ENCODE peak calls at places on chromosomes 2 and 18, in nine cellular contexts. J is testis, I is mammary epithelial cell, G is fibroblast of lung, U is sigmoid colon, S is heart left ventricle, Y is thoracic aorta, T is heart right ventricle, W is kidney. X is an unnamed sample. For H3K4me1, the result is how much of the 10 kb centered on the place peaks cover.

GRCh38 chr2:214127178-214127970 is 283.5 kb upstream of the VWC2L start:
- DNase-seq in J (no peak), I (peak), G (peak), U (no peak), S (no peak), Y (no peak), T (no peak), W (no peak), X (peak)

GRCh38 chr2:30721668-30722647 is 85.3 kb downstream of the CAPN13 start:
- DNase-seq in J (no peak), I (no peak), G (no peak), U (no peak), S (no peak), Y (no peak), T (no peak), W (no peak), X (no peak)

GRCh38 chr2:241136661-241137260 is 12.5 kb downstream of the PASK start:
- DNase-seq in J (no peak), I (no peak), G (no peak), U (peak), S (no peak), Y (no peak), T (no peak), W (peak), X (no peak)

GRCh38 chr18:10027031-10027430 is 113.2 kb downstream of the VAPA start:
- DNase-seq in J (no peak), I (no peak), G (no peak), U (no peak), S (no peak), Y (no peak), T (no peak), W (no peak), X (no peak)

GRCh38 chr2:236954641-236955040 is 131.0 kb upstream of the COPS8 start:
- DNase-seq in J (no peak), I (no peak), G (no peak), U (no peak), S (no peak), Y (no peak), T (no peak), W (no peak), X (no peak)

GRCh38 chr2:142989276-142990204 is 112.1 kb downstream of the KYNU start:
- DNase-seq in J (no peak), I (peak), G (peak), U (no peak), S (no peak), Y (no peak), T (no peak), W (no peak), X (peak)

GRCh38 chr2:70070557-70071268 is 16.6 kb upstream of the PCBP1 start:
- DNase-seq in J (peak), I (peak), G (peak), U (peak), S (peak), Y (no peak), T (peak), W (no peak), X (peak)

GRCh38 chr2:189221811-189222210 is 42.2 kb upstream of the COL5A2 start:
- DNase-seq in J (no peak), I (peak), G (peak), U (no peak), S (no peak), Y (no peak), T (no peak), W (no peak), X (no peak)

GRCh38 chr18:3948958-3949357 is 499.0 kb downstream of the TGIF1 start:
- DNase-seq in J (no peak), I (no peak), G (no peak), U (no peak), S (no peak), Y (no peak), T (no peak), W (no peak), X (no peak)

GRCh38 chr2:110116033-110116710 is 550 bp upstream of the MALL start:
- DNase-seq in J (peak), I (no peak), G (peak), U (no peak), S (peak), Y (no peak), T (no peak), W (peak), X (peak)

GRCh38 chr18:70288851-70289328 is at the start of gene SOCS6:
- DNase-seq in J (peak), I (peak), G (peak), U (peak), S (peak), Y (no peak), T (peak), W (peak), X (peak)

GRCh38 chr2:74947703-74948102 is 10.7 kb upstream of the POLE4 start:
- DNase-seq in J (no peak), I (no peak), G (no peak), U (no peak), S (no peak), Y (no peak), T (no peak), W (no peak), X (no peak)

GRCh38 chr18:55185391-55185790 is 226.1 kb upstream of the CCDC68 start:
- DNase-seq in J (no peak), I (peak), G (peak), U (no peak), S (no peak), Y (no peak), T (no peak), W (no peak), X (no peak)

GRCh38 chr2:61165946-61166345 is 4.0 kb downstream of the C2orf74 start:
- DNase-seq in J (no peak), I (no peak), G (peak), U (no peak), S (no peak), Y (no peak), T (no peak), W (no peak), X (peak)

GRCh38 chr2:188788621-188789020 is 185.6 kb upstream of the COL3A1 start:
- DNase-seq in J (peak), I (peak), G (peak), U (peak), S (peak), Y (peak), T (peak), W (no peak), X (no peak)

GRCh38 chr2:189142893-189143759 is 36.4 kb downstream of the COL5A2 start:
- DNase-seq in J (peak), I (peak), G (peak), U (no peak), S (no peak), Y (no peak), T (no peak), W (no peak), X (no peak)

GRCh38 chr2:163601377-163601776 is 134.4 kb downstream of the FIGN start:
- DNase-seq in J (no peak), I (peak), G (peak), U (no peak), S (no peak), Y (no peak), T (no peak), W (no peak), X (no peak)

GRCh38 chr2:239223330-239224248 is 177.2 kb downstream of the HDAC4 start:
- DNase-seq in J (peak), I (no peak), G (peak), U (peak), S (no peak), Y (no peak), T (no peak), W (no peak), X (no peak)

GRCh38 chr18:30376515-30376914 is 666.0 kb downstream of the DSC3 start:
- DNase-seq in J (no peak), I (no peak), G (no peak), U (no peak), S (no peak), Y (no peak), T (no peak), W (no peak), X (no peak)

GRCh38 chr2:147910990-147911473 is 66.2 kb downstream of the ACVR2A start:
- DNase-seq in J (peak), I (peak), G (peak), U (no peak), S (no peak), Y (no peak), T (no peak), W (no peak), X (peak)

GRCh38 chr18:25815659-25816058 is 274.8 kb downstream of the SS18 start:
- DNase-seq in J (no peak), I (no peak), G (peak), U (no peak), S (no peak), Y (no peak), T (no peak), W (no peak), X (no peak)

GRCh38 chr2:150588210-150588870 is 100.9 kb upstream of the RND3 start:
- DNase-seq in J (no peak), I (no peak), G (no peak), U (no peak), S (no peak), Y (no peak), T (no peak), W (no peak), X (no peak)

GRCh38 chr2:101753207-101753616 is 55.7 kb downstream of the MAP4K4 start:
- DNase-seq in J (no peak), I (no peak), G (no peak), U (no peak), S (no peak), Y (no peak), T (no peak), W (no peak), X (no peak)

GRCh38 chr2:101751875-101752619 is 54.5 kb downstream of the MAP4K4 start:
- DNase-seq in J (no peak), I (no peak), G (peak), U (no peak), S (no peak), Y (no peak), T (no peak), W (no peak), X (no peak)

GRCh38 chr2:101754613-101755012 is 57.1 kb downstream of the MAP4K4 start:
- DNase-seq in J (no peak), I (peak), G (peak), U (no peak), S (no peak), Y (no peak), T (no peak), W (no peak), X (peak)

GRCh38 chr2:101752708-101753107 is 55.2 kb downstream of the MAP4K4 start:
- DNase-seq in J (no peak), I (peak), G (peak), U (peak), S (no peak), Y (peak), T (no peak), W (no peak), X (no peak)

GRCh38 chr2:101753720-101754490 is 56.4 kb downstream of the MAP4K4 start:
- DNase-seq in J (no peak), I (no peak), G (no peak), U (no peak), S (no peak), Y (no peak), T (no peak), W (no peak), X (no peak)
- H3K4me1 ChIP-seq in J (under half), I (under half), G (under half), U (under half), S (half or more), Y (under half), T (under half), W (under half), X (half or more)

DNA sequence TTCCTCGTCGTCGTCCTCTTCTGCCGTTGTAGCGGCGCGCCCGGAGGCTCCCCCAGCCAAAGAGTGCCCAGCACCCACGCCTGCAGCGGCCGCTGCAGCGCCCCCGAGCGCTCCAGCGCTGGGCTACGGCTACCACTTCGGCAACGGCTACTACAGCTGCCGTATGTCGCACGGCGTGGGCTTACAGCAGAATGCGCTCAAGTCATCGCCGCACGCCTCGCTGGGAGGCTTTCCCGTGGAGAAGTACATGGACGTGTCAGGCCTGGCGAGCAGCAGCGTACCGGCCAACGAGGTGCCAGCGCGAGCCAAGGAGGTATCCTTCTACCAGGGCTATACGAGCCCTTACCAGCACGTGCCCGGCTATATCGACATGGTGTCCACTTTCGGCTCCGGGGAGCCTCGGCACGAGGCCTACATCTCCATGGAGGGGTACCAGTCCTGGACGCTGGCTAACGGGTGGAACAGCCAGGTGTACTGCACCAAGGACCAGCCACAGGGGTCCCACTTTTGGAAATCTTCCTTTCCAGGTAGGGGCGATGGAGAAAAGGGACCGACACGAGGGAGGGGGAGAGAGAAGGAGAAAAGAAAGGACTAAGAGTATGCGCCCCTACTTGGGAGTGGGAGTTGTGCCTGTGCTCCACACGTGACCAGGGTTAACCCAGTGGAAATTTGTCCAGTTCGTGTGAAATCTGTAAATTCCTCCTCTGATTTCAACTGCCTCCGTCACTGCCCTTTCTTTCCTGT is 796 bp downstream of the HOXD13 start:
- DNase-seq in J (no peak), I (no peak), G (no peak), U (no peak), S (no peak), Y (no peak), T (no peak), W (peak), X (no peak)
- TF ChIP-seq CTCF in J (no peak), I (no peak), G (no peak), U (no peak), S (no peak), Y (no peak), T (no peak), W (no peak), X (no peak)

GRCh38 chr2:25419678-25420242 is 78.0 kb upstream of the DNMT3A start:
- DNase-seq in J (no peak), I (no peak), G (no peak), U (no peak), S (no peak), Y (no peak), T (no peak), W (no peak), X (no peak)
- H3K27ac ChIP-seq in J (no peak), I (no peak), G (no peak), U (no peak), S (no peak), Y (no peak), T (no peak), W (no peak), X (no peak)

DNA sequence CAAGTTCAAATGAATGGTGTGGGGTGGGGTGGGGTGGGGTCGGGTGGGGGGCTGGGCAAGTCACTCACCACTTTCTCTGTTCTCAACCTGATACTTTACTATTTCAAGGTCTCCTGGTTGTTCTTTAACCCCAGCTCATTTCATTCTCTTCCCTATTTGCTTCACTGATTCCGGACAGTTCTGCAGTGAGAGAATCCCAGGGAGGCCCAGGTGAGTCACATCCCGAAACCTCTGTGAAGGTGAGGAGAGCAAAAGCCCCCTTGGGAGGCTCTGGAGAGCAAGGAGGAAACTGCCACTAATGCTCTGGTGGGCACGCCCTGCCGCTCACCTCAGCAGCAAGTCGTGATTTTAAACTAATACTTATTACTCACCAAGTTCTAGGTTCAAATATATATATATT is 8.9 kb downstream of the EDAR start:
- DNase-seq in J (no peak), I (no peak), G (no peak), U (no peak), S (no peak), Y (no peak), T (no peak), W (no peak), X (no peak)
- H3K4me1 ChIP-seq in J (under half), I (under half), G (under half), U (under half), S (under half), Y (under half), T (under half), W (under half), X (under half)

GRCh38 chr2:108182489-108182888 is 57.3 kb upstream of the SULT1C3 start:
- DNase-seq in J (peak), I (no peak), G (peak), U (no peak), S (no peak), Y (no peak), T (no peak), W (no peak), X (peak)
- TF ChIP-seq CTCF in J (no peak), I (peak), G (no peak), U (no peak), S (no peak), Y (no peak), T (no peak), W (no peak), X (peak)

GRCh38 chr2:23531881-23532280 is 146.9 kb downstream of the KLHL29 start:
- DNase-seq in J (no peak), I (no peak), G (no peak), U (no peak), S (no peak), Y (no peak), T (no peak), W (no peak), X (no peak)
- H3K27ac ChIP-seq in J (no peak), I (no peak), G (no peak), U (peak), S (no peak), Y (no peak), T (no peak), W (no peak), X (no peak)

GRCh38 chr2:54559593-54560145 is 103.5 kb downstream of the SPTBN1 start:
- DNase-seq in J (peak), I (peak), G (peak), U (peak), S (peak), Y (no peak), T (no peak), W (no peak), X (no peak)

GRCh38 chr2:54560146-54560881 is 104.2 kb downstream of the SPTBN1 start:
- DNase-seq in J (peak), I (peak), G (peak), U (peak), S (no peak), Y (no peak), T (no peak), W (no peak), X (peak)

GRCh38 chr2:54558976-54559410 is 102.9 kb downstream of the SPTBN1 start:
- DNase-seq in J (no peak), I (no peak), G (no peak), U (no peak), S (no peak), Y (no peak), T (no peak), W (no peak), X (no peak)

GRCh38 chr2:54561795-54562592 is 105.9 kb downstream of the SPTBN1 start:
- DNase-seq in J (no peak), I (no peak), G (no peak), U (no peak), S (no peak), Y (no peak), T (no peak), W (no peak), X (no peak)

DNA sequence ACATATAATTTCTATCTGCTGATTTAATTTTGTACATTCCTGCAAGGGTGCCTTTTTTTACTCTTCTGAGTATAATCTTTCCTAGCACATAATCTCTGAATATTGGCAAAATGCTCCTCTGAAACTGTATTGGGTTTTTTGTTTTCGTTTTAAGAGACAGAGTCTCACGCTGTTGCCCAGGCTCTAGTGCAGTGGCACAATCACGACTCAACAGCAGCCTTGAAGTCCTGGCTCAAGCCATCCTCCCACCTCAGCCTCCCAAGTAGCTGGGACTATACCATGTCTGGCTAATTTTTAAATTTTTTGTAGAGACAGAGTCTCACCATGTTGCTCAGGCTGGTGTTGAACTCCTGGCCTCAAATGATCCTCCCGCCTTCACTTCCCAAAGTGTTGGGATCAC is 104.9 kb downstream of the SPTBN1 start:
- DNase-seq in J (no peak), I (no peak), G (no peak), U (no peak), S (no peak), Y (no peak), T (no peak), W (no peak), X (no peak)
- H3K4me1 ChIP-seq in J (under half), I (under half), G (under half), U (under half), S (half or more), Y (under half), T (under half), W (under half), X (half or more)

GRCh38 chr2:25966531-25967265 is 15.6 kb downstream of the KIF3C start:
- DNase-seq in J (no peak), I (no peak), G (no peak), U (no peak), S (no peak), Y (no peak), T (no peak), W (peak), X (peak)
- TF ChIP-seq CTCF in J (no peak), I (no peak), G (no peak), U (no peak), S (no peak), Y (no peak), T (no peak), W (no peak), X (no peak)

GRCh38 chr18:74413811-74414210 is 43.3 kb downstream of the DIPK1C start:
- DNase-seq in J (no peak), I (no peak), G (no peak), U (no peak), S (no peak), Y (no peak), T (no peak), W (no peak), X (no peak)

GRCh38 chr18:74414951-74415515 is 42.1 kb downstream of the DIPK1C start:
- DNase-seq in J (no peak), I (no peak), G (no peak), U (no peak), S (peak), Y (no peak), T (peak), W (no peak), X (peak)

GRCh38 chr18:74411475-74411874 is 45.6 kb downstream of the DIPK1C start:
- DNase-seq in J (no peak), I (no peak), G (no peak), U (no peak), S (no peak), Y (no peak), T (no peak), W (no peak), X (no peak)

GRCh38 chr18:74410441-74410992 is 46.6 kb downstream of the DIPK1C start:
- DNase-seq in J (no peak), I (no peak), G (no peak), U (no peak), S (no peak), Y (no peak), T (no peak), W (no peak), X (no peak)

DNA sequence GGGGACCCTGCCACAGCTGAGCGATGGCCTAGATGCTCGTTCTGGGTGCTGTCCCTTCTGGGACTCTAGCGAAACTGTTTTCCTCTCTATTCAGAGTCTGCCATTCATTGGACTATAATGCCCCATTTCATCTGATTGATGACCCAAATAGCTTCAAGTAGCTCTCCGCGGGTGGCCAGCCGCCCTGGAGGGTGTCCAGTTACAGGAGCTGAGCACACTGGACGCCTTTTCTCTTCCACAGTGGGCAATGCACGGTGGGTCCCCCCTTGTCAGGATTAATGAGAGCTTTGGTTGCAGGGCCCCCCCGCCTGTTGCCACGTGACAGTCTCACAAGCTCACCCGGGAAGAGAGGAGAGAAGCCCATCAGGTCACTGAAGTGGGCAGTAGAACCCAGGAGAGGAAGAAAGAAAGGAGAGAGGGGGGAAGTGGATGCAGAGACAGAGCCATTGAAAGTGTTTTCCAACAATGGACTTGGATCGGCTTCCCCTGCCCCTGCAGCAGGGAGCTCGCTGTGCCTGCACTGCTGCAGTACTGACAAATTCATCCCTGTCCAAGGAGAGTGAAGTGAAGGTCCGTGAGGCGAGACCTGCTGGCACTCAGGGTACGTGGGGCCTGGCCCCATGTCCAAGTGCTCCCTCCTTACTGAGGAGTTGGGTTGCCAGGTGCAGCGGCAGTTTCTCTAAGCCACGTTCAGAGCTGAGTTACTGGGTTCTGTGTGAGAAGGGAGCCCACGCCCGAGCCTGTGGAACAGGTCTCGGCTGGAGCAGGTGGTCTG is 44.8 kb downstream of the DIPK1C start:
- DNase-seq in J (no peak), I (no peak), G (no peak), U (no peak), S (no peak), Y (no peak), T (no peak), W (no peak), X (no peak)
- H3K27ac ChIP-seq in J (no peak), I (no peak), G (no peak), U (no peak), S (no peak), Y (no peak), T (no peak), W (no peak), X (no peak)